ENCODE peak calls at places on chromosomes 1 and 21, in seven cellular contexts. One of them, this sample, is unnamed.

GRCh38 chr1:1425426-1425752 is 4.3 kb upstream of the ANKRD65 start:
- DNase-seq in HepG2: no peak
- DNase-seq in K562: peak; percentile 74
- DNase-seq in GM12878: no peak
- DNase-seq in HCT116: no peak
- DNase-seq in H1: no peak
- DNase-seq in SK-N-SH: no peak
- DNase-seq in this sample: no peak

GRCh38 chr1:3671371-3672180 is 19.3 kb downstream of the TP73 start:
- DNase-seq in K562: no peak
- DNase-seq in HepG2: no peak
- DNase-seq in H1: no peak
- DNase-seq in HCT116: no peak
- DNase-seq in SK-N-SH: no peak
- DNase-seq in GM12878: no peak
- DNase-seq in this sample: no peak

GRCh38 chr1:204203206-204203767 is 7.0 kb upstream of the KISS1 start:
- DNase-seq in GM12878: no peak
- DNase-seq in K562: no peak
- DNase-seq in H1: no peak
- DNase-seq in HCT116: no peak
- DNase-seq in SK-N-SH: no peak
- DNase-seq in HepG2: no peak
- DNase-seq in this sample: peak; percentile 45

GRCh38 chr1:119449964-119450363 is 35.0 kb downstream of the HSD3B2 start:
- DNase-seq in GM12878: no peak
- DNase-seq in SK-N-SH: no peak
- DNase-seq in K562: peak; percentile 21
- DNase-seq in HepG2: peak; percentile 23
- DNase-seq in HCT116: no peak
- DNase-seq in H1: peak; percentile 71
- DNase-seq in this sample: no peak

GRCh38 chr1:36467027-36467410 is 2.8 kb upstream of the MRPS15 start:
- DNase-seq in HCT116: no peak
- DNase-seq in H1: no peak
- DNase-seq in SK-N-SH: no peak
- DNase-seq in GM12878: no peak
- DNase-seq in HepG2: no peak
- DNase-seq in K562: no peak
- DNase-seq in this sample: no peak

GRCh38 chr21:22728091-22728490 is 1729.9 kb downstream of the NCAM2 start:
- DNase-seq in SK-N-SH: no peak
- DNase-seq in H1: no peak
- DNase-seq in HCT116: no peak
- DNase-seq in HepG2: no peak
- DNase-seq in GM12878: no peak
- DNase-seq in K562: no peak
- DNase-seq in this sample: no peak

GRCh38 chr1:54259546-54259945 is 59.6 kb downstream of the MRPL37 start:
- DNase-seq in HCT116: no peak
- DNase-seq in H1: no peak
- DNase-seq in HepG2: no peak
- DNase-seq in SK-N-SH: no peak
- DNase-seq in K562: no peak
- DNase-seq in GM12878: no peak
- DNase-seq in this sample: no peak

GRCh38 chr1:178540646-178541045 is 27.7 kb downstream of the TEX35 start:
- DNase-seq in HepG2: no peak
- DNase-seq in K562: no peak
- DNase-seq in H1: no peak
- DNase-seq in SK-N-SH: no peak
- DNase-seq in HCT116: no peak
- DNase-seq in GM12878: no peak
- DNase-seq in this sample: no peak

GRCh38 chr1:145872421-145872891 is 13.2 kb downstream of the ANKRD35 start:
- DNase-seq in H1: peak; percentile 82
- DNase-seq in GM12878: no peak
- DNase-seq in HepG2: no peak
- DNase-seq in SK-N-SH: no peak
- DNase-seq in HCT116: no peak
- DNase-seq in K562: no peak
- DNase-seq in this sample: no peak

GRCh38 chr1:172451002-172451443 is 7.2 kb upstream of the PIGC start:
- DNase-seq in HCT116: no peak
- DNase-seq in H1: no peak
- DNase-seq in SK-N-SH: no peak
- DNase-seq in GM12878: no peak
- DNase-seq in HepG2: peak; percentile 85
- DNase-seq in K562: no peak
- DNase-seq in this sample: no peak

GRCh38 chr1:79325705-79326104 is 319.2 kb upstream of the ADGRL4 start:
- DNase-seq in K562: no peak
- DNase-seq in GM12878: no peak
- DNase-seq in SK-N-SH: no peak
- DNase-seq in H1: no peak
- DNase-seq in HepG2: no peak
- DNase-seq in HCT116: no peak
- DNase-seq in this sample: no peak

DNA sequence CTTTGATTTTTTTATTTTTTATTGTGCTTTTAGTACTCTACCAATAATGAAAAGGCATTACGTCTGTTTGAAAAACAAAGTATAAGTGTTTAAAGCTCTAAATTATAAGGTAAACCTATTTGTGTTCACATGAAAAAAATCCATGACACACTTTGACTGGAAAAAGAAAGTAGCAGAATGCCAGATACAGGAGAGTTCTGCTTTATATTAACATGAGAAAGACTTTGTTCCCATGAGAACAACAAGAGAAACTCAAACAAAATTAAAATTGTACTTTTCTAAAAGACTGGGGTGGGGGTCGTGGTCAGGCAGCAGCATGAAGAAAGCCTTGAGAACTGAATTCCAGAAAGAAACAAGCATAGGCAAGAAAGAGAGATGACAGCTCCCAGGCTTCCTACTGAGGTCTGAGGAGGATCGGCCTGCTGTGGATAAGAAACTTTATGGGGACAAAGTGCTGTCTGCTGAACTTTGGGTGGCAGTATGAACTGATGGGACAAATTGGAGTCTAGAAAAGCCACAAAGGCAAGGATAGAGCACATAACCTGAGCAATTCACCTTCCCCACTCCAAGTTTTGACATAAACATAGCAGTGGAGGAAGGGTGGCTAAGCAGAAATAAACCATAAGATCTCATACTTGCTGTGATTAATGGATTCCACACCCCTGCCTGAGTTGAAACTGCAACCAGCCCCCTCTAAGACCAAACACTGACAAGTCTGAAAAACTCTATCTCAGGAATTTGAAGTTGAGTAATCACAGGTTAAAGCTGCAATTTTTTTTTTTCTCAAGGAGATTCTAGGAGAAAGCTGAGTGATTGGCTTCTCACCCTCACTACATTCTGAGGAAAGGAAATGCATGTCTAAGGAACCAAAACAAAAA is 43.7 kb downstream of the COL6A1 start:
- DNase-seq in HepG2: no peak
- DNase-seq in H1: no peak
- DNase-seq in GM12878: no peak
- DNase-seq in HCT116: no peak
- DNase-seq in K562: peak; percentile 5
- DNase-seq in SK-N-SH: no peak
- DNase-seq in this sample: no peak
- TF ChIP-seq JUND in HepG2: no peak
- TF ChIP-seq JUND in H1: no peak
- TF ChIP-seq JUND in GM12878: no peak
- TF ChIP-seq JUND in HCT116: no peak
- TF ChIP-seq JUND in K562: no peak
- TF ChIP-seq JUND in SK-N-SH: no peak
- TF ChIP-seq JUND in this sample: no peak

GRCh38 chr1:89953072-89953626 is 41.8 kb upstream of the ZNF326 start:
- DNase-seq in SK-N-SH: no peak
- DNase-seq in H1: peak; percentile 52
- DNase-seq in HepG2: peak; percentile 49
- DNase-seq in K562: peak; percentile 54
- DNase-seq in GM12878: peak; percentile 33
- DNase-seq in HCT116: peak; percentile 81
- DNase-seq in this sample: peak; percentile 22
- TF ChIP-seq JUND in SK-N-SH: no peak
- TF ChIP-seq JUND in H1: no peak
- TF ChIP-seq JUND in HepG2: no peak
- TF ChIP-seq JUND in K562: peak; percentile 73
- TF ChIP-seq JUND in GM12878: no peak
- TF ChIP-seq JUND in HCT116: peak; percentile 72
- TF ChIP-seq JUND in this sample: no peak

DNA sequence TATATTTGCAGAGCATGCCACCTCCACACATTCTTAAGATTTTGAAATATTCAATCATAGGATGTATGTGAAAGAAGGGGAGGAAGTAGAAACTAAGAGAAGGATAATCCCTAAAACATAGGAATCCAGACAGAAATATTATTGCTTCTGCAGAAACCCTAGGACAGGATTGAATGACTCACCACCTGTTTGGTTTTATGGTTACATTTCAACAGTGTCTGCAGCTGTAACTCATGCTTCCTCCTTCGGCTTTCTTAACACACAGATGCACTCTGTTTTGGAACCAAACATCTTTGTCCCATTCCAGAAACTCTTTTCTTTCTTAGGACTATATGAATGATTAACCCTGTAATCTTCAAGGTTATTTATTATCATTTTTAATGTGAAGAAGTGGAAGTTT is 20.7 kb downstream of the RGS7 start:
- DNase-seq in HCT116: no peak
- DNase-seq in GM12878: no peak
- DNase-seq in HepG2: no peak
- DNase-seq in SK-N-SH: no peak
- DNase-seq in H1: no peak
- DNase-seq in K562: no peak
- DNase-seq in this sample: no peak
- TF ChIP-seq JUND in HCT116: no peak
- TF ChIP-seq JUND in GM12878: no peak
- TF ChIP-seq JUND in HepG2: no peak
- TF ChIP-seq JUND in SK-N-SH: no peak
- TF ChIP-seq JUND in H1: no peak
- TF ChIP-seq JUND in K562: no peak
- TF ChIP-seq JUND in this sample: no peak

GRCh38 chr1:227357229-227358078 is 39.2 kb upstream of the CDC42BPA start:
- DNase-seq in HCT116: peak; percentile 68
- DNase-seq in GM12878: no peak
- DNase-seq in K562: peak; percentile 89
- DNase-seq in SK-N-SH: no peak
- DNase-seq in H1: peak; percentile 53
- DNase-seq in HepG2: peak; percentile 52
- DNase-seq in this sample: no peak
- TF ChIP-seq JUND in HCT116: peak; percentile 79
- TF ChIP-seq JUND in GM12878: no peak
- TF ChIP-seq JUND in K562: peak; percentile 89
- TF ChIP-seq JUND in SK-N-SH: peak; percentile 76
- TF ChIP-seq JUND in H1: no peak
- TF ChIP-seq JUND in HepG2: no peak
- TF ChIP-seq JUND in this sample: no peak

GRCh38 chr1:244556263-244556662 is 95.2 kb downstream of the CATSPERE start:
- DNase-seq in HepG2: no peak
- DNase-seq in SK-N-SH: no peak
- DNase-seq in K562: no peak
- DNase-seq in HCT116: no peak
- DNase-seq in GM12878: no peak
- DNase-seq in H1: no peak
- DNase-seq in this sample: no peak
- TF ChIP-seq JUND in HepG2: no peak
- TF ChIP-seq JUND in SK-N-SH: no peak
- TF ChIP-seq JUND in K562: no peak
- TF ChIP-seq JUND in HCT116: no peak
- TF ChIP-seq JUND in GM12878: no peak
- TF ChIP-seq JUND in H1: no peak
- TF ChIP-seq JUND in this sample: no peak

This sample was measured in T47D.